ENCODE peak calls at places on chromosomes 5 and 9, in five cellular contexts. E, Q, W, D and L are unnamed samples.

GRCh38 chr5:34813473-34813872 is 25.5 kb upstream of the TTC23L start:
- DNase-seq in E (no peak), Q (no peak), W (no peak), D (no peak), L (no peak)

GRCh38 chr5:39224196-39224754 is 4.9 kb upstream of the FYB1 start:
- DNase-seq in E (no peak), Q (no peak), W (no peak), D (peak), L (peak)

GRCh38 chr5:32942225-32942989 is 231.3 kb downstream of the NPR3 start:
- DNase-seq in E (peak), Q (no peak), W (no peak), D (peak), L (no peak)

GRCh38 chr9:137055385-137056364 is 1.8 kb upstream of the ENTPD2 start:
- DNase-seq in E (no peak), Q (no peak), W (no peak), D (no peak), L (no peak)

GRCh38 chr5:17402291-17403121 is 95.5 kb upstream of the TAF11L2 start:
- DNase-seq in E (no peak), Q (no peak), W (no peak), D (no peak), L (peak)

GRCh38 chr5:10307206-10308148 is at the start of gene CMBL:
- DNase-seq in E (peak), Q (peak), W (no peak), D (peak), L (peak)

GRCh38 chr5:180809403-180810209 is 7.0 kb upstream of the MGAT1 start:
- DNase-seq in E (peak), Q (peak), W (peak), D (peak), L (peak)

GRCh38 chr5:67215592-67216471 is 19.2 kb upstream of the CD180 start:
- DNase-seq in E (no peak), Q (peak), W (peak), D (no peak), L (no peak)

GRCh38 chr5:173954671-173955605 is 34.0 kb upstream of the C5orf47 start:
- DNase-seq in E (no peak), Q (no peak), W (no peak), D (no peak), L (no peak)